ENCODE peak calls at places on chromosomes 4 and X, in eight cellular contexts. E is breast epithelium, U is psoas muscle, S is cardiac muscle cell, Y is kidney, F is neural progenitor cell, X is K562, Z is heart right ventricle. C is an unnamed sample.
A peak's percentile ranks its signal among the peaks of the same experiment; 100 is the strongest.

GRCh38 chr4:6119507-6120020 is 80.8 kb downstream of the JAKMIP1 start:
- DNase-seq in E (no peak), U (no peak), S (no peak), Y (no peak), F (no peak), X (no peak), Z (no peak), C (no peak)

GRCh38 chr4:148443550-148444295 is 1.5 kb upstream of the NR3C2 start:
- DNase-seq in E (peak; percentile 36), U (peak; percentile 39), S (peak; percentile 22), Y (peak; percentile 85), F (peak; percentile 56), X (no peak), Z (peak; percentile 22), C (peak; percentile 13)

GRCh38 chr4:76365636-76366035 is 55.3 kb downstream of the CCDC158 start:
- DNase-seq in E (no peak), U (no peak), S (no peak), Y (no peak), F (no peak), X (no peak), Z (no peak), C (no peak)

GRCh38 chrX:11103751-11104150 is 7.4 kb upstream of the HCCS start:
- DNase-seq in E (no peak), U (no peak), S (no peak), Y (no peak), F (no peak), X (no peak), Z (no peak), C (no peak)

GRCh38 chr4:6207602-6208001 is 7.3 kb upstream of the JAKMIP1 start:
- DNase-seq in E (no peak), U (no peak), S (no peak), Y (peak; percentile 14), F (no peak), X (no peak), Z (no peak), C (no peak)

GRCh38 chr4:111748157-111748556 is 397.1 kb upstream of the FAM241A start:
- DNase-seq in E (no peak), U (no peak), S (no peak), Y (no peak), F (peak; percentile 11), X (no peak), Z (no peak), C (no peak)

GRCh38 chrX:136750364-136750763 is 30.4 kb downstream of the ARHGEF6 start:
- DNase-seq in E (no peak), U (no peak), S (no peak), Y (no peak), F (no peak), X (no peak), Z (no peak), C (no peak)

GRCh38 chrX:24494544-24495113 is 29.5 kb downstream of the PDK3 start:
- DNase-seq in E (peak; percentile 46), U (no peak), S (no peak), Y (no peak), F (peak; percentile 34), X (no peak), Z (peak; percentile 30), C (no peak)

GRCh38 chr4:110666030-110666429 is 43.2 kb upstream of the PITX2 start:
- DNase-seq in E (no peak), U (no peak), S (no peak), Y (no peak), F (no peak), X (no peak), Z (no peak), C (no peak)

GRCh38 chr4:154559141-154559841 is 3.5 kb upstream of the FGB start:
- DNase-seq in E (no peak), U (no peak), S (peak; percentile 49), Y (no peak), F (peak; percentile 56), X (peak; percentile 49), Z (no peak), C (no peak)

GRCh38 chr4:155666701-155667537 is at the start of gene GUCY1A1:
- DNase-seq in E (peak; percentile 27), U (peak; percentile 16), S (peak; percentile 76), Y (peak; percentile 74), F (peak; percentile 77), X (no peak), Z (peak; percentile 62), C (peak; percentile 12)

GRCh38 chrX:2608638-2609430 is 82.3 kb upstream of the CD99 start:
- DNase-seq in E (peak; percentile 67), U (peak; percentile 86), S (peak; percentile 86), Y (peak; percentile 96), F (peak; percentile 88), X (peak; percentile 90), Z (peak; percentile 86), C (peak; percentile 78)

GRCh38 chr4:123116412-123116811 is 194.0 kb upstream of the NUDT6 start:
- DNase-seq in E (no peak), U (no peak), S (no peak), Y (no peak), F (no peak), X (no peak), Z (no peak), C (no peak)

DNA sequence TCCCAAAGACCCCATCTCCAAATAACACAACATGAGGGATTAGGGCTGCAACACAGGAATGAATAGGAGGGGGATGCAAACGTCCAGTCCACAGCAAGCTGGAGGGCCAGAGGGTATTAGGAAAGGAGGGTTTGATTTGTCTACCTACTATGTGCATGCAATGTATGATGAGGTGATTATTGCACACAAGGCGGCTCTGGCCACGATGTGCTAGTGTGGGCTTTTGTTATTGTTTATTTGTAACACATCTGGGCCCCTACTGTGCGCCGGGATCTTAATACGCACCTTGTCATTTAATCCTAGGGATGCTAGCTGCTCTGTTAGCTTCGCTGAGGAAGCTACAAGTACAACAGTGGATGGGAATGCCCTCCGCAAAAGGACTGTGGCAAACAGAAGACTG is 19.5 kb downstream of the SH3KBP1 start:
- DNase-seq in E (no peak), U (no peak), S (no peak), Y (no peak), F (no peak), X (no peak), Z (no peak), C (no peak)
- H3K4me1 ChIP-seq in E (no peaks in the 10 kb centered on the region), U (peaks cover 11% of the 10 kb centered on the region), S (no peaks in the 10 kb centered on the region), Y (no peaks in the 10 kb centered on the region), F (no peaks in the 10 kb centered on the region), X (no peaks in the 10 kb centered on the region), Z (peaks cover 82% of the 10 kb centered on the region), C (no peaks in the 10 kb centered on the region)

DNA sequence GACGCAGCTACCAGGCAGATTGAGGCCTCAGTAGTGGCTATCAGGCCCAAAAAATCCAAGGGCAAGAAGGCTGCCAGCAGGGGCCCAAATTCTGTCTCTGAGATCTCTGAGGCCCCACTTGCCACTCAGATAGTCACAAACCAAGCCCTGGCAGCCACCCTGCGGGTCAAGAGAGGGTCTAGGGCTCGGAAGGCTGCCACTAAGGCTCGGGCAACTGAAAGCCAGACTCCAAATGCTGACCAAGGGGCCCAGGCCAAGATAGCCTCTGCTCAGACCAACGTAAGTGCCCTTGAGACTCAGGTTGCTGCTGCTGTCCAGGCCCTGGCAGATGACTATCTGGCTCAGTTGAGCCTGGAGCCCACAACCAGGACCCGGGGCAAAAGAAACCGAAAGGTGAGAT is 2.8 kb downstream of the TRO start:
- DNase-seq in E (no peak), U (no peak), S (no peak), Y (no peak), F (no peak), X (no peak), Z (no peak), C (no peak)
- H3K4me1 ChIP-seq in E (no peaks in the 10 kb centered on the region), U (no peaks in the 10 kb centered on the region), S (no peaks in the 10 kb centered on the region), Y (no peaks in the 10 kb centered on the region), F (no peaks in the 10 kb centered on the region), X (no peaks in the 10 kb centered on the region), Z (no peaks in the 10 kb centered on the region), C (no peaks in the 10 kb centered on the region)

GRCh38 chr4:87005690-87006461 is 71.1 kb downstream of the AFF1 start:
- DNase-seq in E (no peak), U (peak; percentile 26), S (peak; percentile 37), Y (no peak), F (peak; percentile 52), X (no peak), Z (no peak), C (no peak)

GRCh38 chr4:87006531-87007344 is 71.9 kb downstream of the AFF1 start:
- DNase-seq in E (peak; percentile 87), U (peak; percentile 94), S (peak; percentile 97), Y (peak; percentile 98), F (peak; percentile 98), X (peak; percentile 84), Z (peak; percentile 93), C (peak; percentile 93)

GRCh38 chr4:87002682-87003043 is 67.9 kb downstream of the AFF1 start:
- DNase-seq in E (no peak), U (no peak), S (no peak), Y (no peak), F (peak; percentile 19), X (no peak), Z (no peak), C (no peak)

GRCh38 chr4:87005369-87005689 is 70.5 kb downstream of the AFF1 start:
- DNase-seq in E (no peak), U (no peak), S (no peak), Y (no peak), F (no peak), X (no peak), Z (no peak), C (no peak)

DNA sequence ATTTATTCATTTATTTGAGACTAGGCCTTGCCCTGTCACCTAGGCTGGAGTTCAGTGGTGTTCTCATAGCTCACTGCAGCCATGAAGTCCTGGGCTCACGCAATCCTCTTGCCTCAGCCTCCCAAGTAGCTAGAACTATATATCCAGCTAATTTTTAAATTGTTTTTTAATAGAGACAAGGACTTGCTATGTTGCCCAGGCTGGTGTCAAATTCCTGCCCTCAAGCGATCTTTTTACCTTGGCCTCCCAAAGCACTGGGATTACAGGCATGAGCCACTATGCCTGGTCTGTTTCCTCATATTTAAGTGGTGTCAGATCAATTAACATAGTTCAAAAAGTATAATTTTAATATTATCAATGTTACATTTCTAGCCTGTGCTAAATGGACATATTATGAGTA is 68.5 kb downstream of the AFF1 start:
- DNase-seq in E (no peak), U (no peak), S (no peak), Y (no peak), F (no peak), X (no peak), Z (no peak), C (no peak)
- H3K4me1 ChIP-seq in E (no peaks in the 10 kb centered on the region), U (peaks cover 53% of the 10 kb centered on the region), S (peaks cover 11% of the 10 kb centered on the region), Y (peaks cover 9% of the 10 kb centered on the region), F (peaks cover 61% of the 10 kb centered on the region), X (peaks cover 24% of the 10 kb centered on the region), Z (peaks cover 45% of the 10 kb centered on the region), C (peaks cover 50% of the 10 kb centered on the region)

GRCh38 chr4:24561438-24562139 is 22.8 kb downstream of the DHX15 start:
- DNase-seq in E (no peak), U (no peak), S (no peak), Y (no peak), F (no peak), X (no peak), Z (no peak), C (no peak)

GRCh38 chr4:24560770-24561415 is 23.5 kb downstream of the DHX15 start:
- DNase-seq in E (no peak), U (no peak), S (no peak), Y (no peak), F (no peak), X (no peak), Z (no peak), C (no peak)

GRCh38 chr4:24557036-24558022 is 27.0 kb downstream of the DHX15 start:
- DNase-seq in E (no peak), U (no peak), S (no peak), Y (no peak), F (no peak), X (no peak), Z (no peak), C (no peak)

GRCh38 chr4:24559889-24560288 is 24.5 kb downstream of the DHX15 start:
- DNase-seq in E (no peak), U (no peak), S (no peak), Y (no peak), F (no peak), X (no peak), Z (no peak), C (no peak)

GRCh38 chr4:24559032-24559821 is 25.1 kb downstream of the DHX15 start:
- DNase-seq in E (no peak), U (no peak), S (no peak), Y (no peak), F (no peak), X (no peak), Z (no peak), C (no peak)
- H3K4me1 ChIP-seq in E (no peaks in the 10 kb centered on the region), U (peaks cover 51% of the 10 kb centered on the region), S (peaks cover 16% of the 10 kb centered on the region), Y (no peaks in the 10 kb centered on the region), F (no peaks in the 10 kb centered on the region), X (no peaks in the 10 kb centered on the region), Z (peaks cover 52% of the 10 kb centered on the region), C (peaks cover 53% of the 10 kb centered on the region)